ENCODE peak calls at places on chromosomes 11 and 22, in eight cellular contexts. K, O, I, E, D, V, S and Q are unnamed samples.

GRCh38 chr22:21876486-21877176 is 9.2 kb upstream of the MAPK1 start:
- DNase-seq in K (no peak), O (no peak), I (peak; percentile 70), E (no peak), D (no peak), V (no peak), S (no peak), Q (no peak)

GRCh38 chr22:31378123-31378522 is 21.3 kb upstream of the DRG1 start:
- DNase-seq in K (no peak), O (no peak), I (no peak), E (no peak), D (no peak), V (peak; percentile 24), S (no peak), Q (no peak)

GRCh38 chr11:57584341-57584740 is 13.1 kb upstream of the SERPING1 start:
- DNase-seq in K (no peak), O (no peak), I (no peak), E (no peak), D (no peak), V (no peak), S (no peak), Q (no peak)

GRCh38 chr11:32137263-32137662 is 46.4 kb downstream of the RCN1 start:
- DNase-seq in K (peak; percentile 7), O (no peak), I (peak; percentile 93), E (no peak), D (no peak), V (no peak), S (no peak), Q (no peak)

GRCh38 chr11:19279455-19279854 is 38.7 kb upstream of the E2F8 start:
- DNase-seq in K (no peak), O (no peak), I (no peak), E (no peak), D (no peak), V (no peak), S (no peak), Q (no peak)

GRCh38 chr11:16280256-16280682 is 76.1 kb downstream of the SOX6 start:
- DNase-seq in K (no peak), O (peak; percentile 17), I (peak; percentile 84), E (no peak), D (no peak), V (no peak), S (no peak), Q (peak; percentile 82)

GRCh38 chr11:112511271-112511670 is 250.6 kb upstream of the PLET1 start:
- DNase-seq in K (no peak), O (no peak), I (peak; percentile 81), E (no peak), D (no peak), V (no peak), S (no peak), Q (no peak)

GRCh38 chr11:117816151-117816741 is 8.3 kb downstream of the FXYD2 start:
- DNase-seq in K (peak; percentile 67), O (no peak), I (no peak), E (no peak), D (peak; percentile 75), V (no peak), S (no peak), Q (peak; percentile 87)

GRCh38 chr11:108754901-108755625 is 90.2 kb downstream of the DDX10 start:
- DNase-seq in K (no peak), O (peak; percentile 45), I (no peak), E (no peak), D (no peak), V (no peak), S (no peak), Q (no peak)

GRCh38 chr22:47337161-47337621 is 574.7 kb downstream of the TBC1D22A start:
- DNase-seq in K (no peak), O (no peak), I (no peak), E (no peak), D (peak; percentile 21), V (peak; percentile 41), S (no peak), Q (no peak)

GRCh38 chr22:35868938-35869337 is 151.3 kb downstream of the APOL5 start:
- DNase-seq in K (no peak), O (no peak), I (no peak), E (no peak), D (no peak), V (no peak), S (no peak), Q (no peak)

GRCh38 chr11:60394666-60395343 is 1.5 kb upstream of the MS4A14 start:
- DNase-seq in K (no peak), O (no peak), I (no peak), E (no peak), D (no peak), V (no peak), S (no peak), Q (peak; percentile 42)

GRCh38 chr22:41446057-41446501 is 522 bp downstream of the TOB2 start:
- DNase-seq in K (no peak), O (no peak), I (peak; percentile 11), E (peak; percentile 45), D (peak; percentile 44), V (peak; percentile 39), S (no peak), Q (no peak)

GRCh38 chr22:19962909-19963806 is 21.5 kb upstream of the TXNRD2 start:
- DNase-seq in K (peak; percentile 96), O (no peak), I (peak; percentile 96), E (peak; percentile 89), D (peak; percentile 95), V (no peak), S (no peak), Q (no peak)

GRCh38 chr11:97856666-97857065 is 1164.1 kb upstream of the CNTN5 start:
- DNase-seq in K (no peak), O (no peak), I (no peak), E (no peak), D (no peak), V (no peak), S (no peak), Q (peak; percentile 84)

GRCh38 chr11:93521086-93521485 is 22.1 kb downstream of the SMCO4 start:
- DNase-seq in K (no peak), O (no peak), I (no peak), E (no peak), D (no peak), V (no peak), S (no peak), Q (no peak)

GRCh38 chr11:44047298-44047697 is 483 bp upstream of the ACCSL start:
- DNase-seq in K (no peak), O (no peak), I (no peak), E (no peak), D (no peak), V (no peak), S (no peak), Q (no peak)

GRCh38 chr11:119928047-119928446 is 199.0 kb upstream of the NECTIN1 start:
- DNase-seq in K (no peak), O (no peak), I (no peak), E (no peak), D (no peak), V (no peak), S (no peak), Q (no peak)

GRCh38 chr11:46112961-46113617 is 8.2 kb downstream of the PHF21A start:
- DNase-seq in K (peak; percentile 58), O (no peak), I (peak; percentile 55), E (no peak), D (peak; percentile 46), V (no peak), S (no peak), Q (peak; percentile 81)

GRCh38 chr11:95338430-95338991 is 107.5 kb upstream of the SESN3 start:
- DNase-seq in K (no peak), O (peak; percentile 19), I (no peak), E (peak; percentile 72), D (peak; percentile 37), V (peak; percentile 93), S (no peak), Q (peak; percentile 96)

GRCh38 chr11:3735827-3736226 is 61.5 kb downstream of the NUP98 start:
- DNase-seq in K (no peak), O (no peak), I (peak; percentile 31), E (no peak), D (no peak), V (no peak), S (no peak), Q (no peak)

GRCh38 chr11:3736816-3737215 is 60.5 kb downstream of the NUP98 start:
- DNase-seq in K (no peak), O (no peak), I (no peak), E (no peak), D (no peak), V (no peak), S (no peak), Q (no peak)

GRCh38 chr11:3738723-3739122 is 58.6 kb downstream of the NUP98 start:
- DNase-seq in K (no peak), O (no peak), I (no peak), E (no peak), D (no peak), V (no peak), S (no peak), Q (no peak)

GRCh38 chr11:3738241-3738640 is 59.1 kb downstream of the NUP98 start:
- DNase-seq in K (no peak), O (no peak), I (no peak), E (no peak), D (no peak), V (no peak), S (no peak), Q (no peak)

DNA sequence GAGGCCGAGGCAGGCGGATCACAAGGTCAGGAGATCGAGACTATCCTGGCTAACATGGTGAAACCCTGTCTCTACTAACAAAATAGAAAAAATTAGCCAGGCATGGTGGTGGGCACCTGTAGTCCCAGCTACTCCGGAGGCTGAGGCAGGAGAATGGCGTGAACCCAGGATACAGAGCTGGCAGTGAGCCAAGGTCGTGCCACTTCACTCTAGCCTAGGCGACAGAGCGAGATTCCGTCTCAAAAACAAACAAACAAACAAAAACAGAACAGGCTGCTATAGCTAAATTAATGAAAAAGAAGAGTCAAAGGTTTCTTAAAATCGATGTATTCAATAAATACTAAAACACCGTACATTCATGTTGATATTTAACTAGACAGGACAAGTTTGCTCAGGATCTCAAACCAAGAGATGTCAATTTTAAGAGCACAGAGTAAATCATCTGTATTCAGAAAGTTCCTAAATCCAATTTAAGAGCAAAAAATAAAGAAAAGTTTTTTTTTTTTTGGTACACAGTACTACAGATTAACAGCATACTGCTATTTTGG is 59.9 kb downstream of the NUP98 start:
- DNase-seq in K (no peak), O (no peak), I (no peak), E (no peak), D (peak; percentile 14), V (no peak), S (no peak), Q (no peak)
- H3K36me3 ChIP-seq in K (peaks cover 2% of the 10 kb centered on the region), O (peaks cover 74% of the 10 kb centered on the region), I (peaks cover 43% of the 10 kb centered on the region), E (peaks cover 34% of the 10 kb centered on the region), D (peaks cover 4% of the 10 kb centered on the region), V (no peaks in the 10 kb centered on the region), S (peaks cover 69% of the 10 kb centered on the region), Q (peaks cover 62% of the 10 kb centered on the region)

GRCh38 chr22:45228401-45228754 is 12.3 kb downstream of the KIAA0930 start:
- DNase-seq in K (no peak), O (no peak), I (no peak), E (no peak), D (no peak), V (no peak), S (no peak), Q (no peak)
- H3K4me3 ChIP-seq in K (no peak overlapping the region), O (no peak overlapping the region), I (no peak overlapping the region), E (no peak overlapping the region), D (no peak overlapping the region), V (no peak overlapping the region), S (no peak overlapping the region), Q (no peak overlapping the region)

GRCh38 chr22:26471522-26471921 is 12.1 kb downstream of the HPS4 start:
- DNase-seq in K (no peak), O (no peak), I (peak; percentile 50), E (no peak), D (no peak), V (no peak), S (no peak), Q (no peak)
- H3K36me3 ChIP-seq in K (peaks cover 2% of the 10 kb centered on the region), O (peaks cover 98% of the 10 kb centered on the region), I (peaks cover 8% of the 10 kb centered on the region), E (peaks cover 43% of the 10 kb centered on the region), D (peaks cover 15% of the 10 kb centered on the region), V (no peaks in the 10 kb centered on the region), S (peaks cover 61% of the 10 kb centered on the region), Q (peaks cover 56% of the 10 kb centered on the region)

GRCh38 chr11:9001736-9002135 is 2.1 kb downstream of the NRIP3 start:
- DNase-seq in K (no peak), O (no peak), I (peak; percentile 87), E (no peak), D (no peak), V (no peak), S (no peak), Q (no peak)
- H3K4me3 ChIP-seq in K (no peak overlapping the region), O (no peak overlapping the region), I (no peak overlapping the region), E (no peak overlapping the region), D (no peak overlapping the region), V (no peak overlapping the region), S (no peak overlapping the region), Q (no peak overlapping the region)